ENCODE peak calls at places on chromosomes 11 and 22, in six cellular contexts. C is activated CD4-positive, alpha-beta T cell treated with anti-CD3 and anti-CD28 coated beads, Interleukin-2, amount 10 ng/mL, durations not matched to agents 7 days and 5 days; R is HEK293T; H is H1; P is T follicular helper cell; N is T-cell. D is an unnamed sample.

GRCh38 chr22:41831383-41831782 is 1.5 kb upstream of the SREBF2 start:
- DNase-seq in R (no peak), N (no peak), H (no peak), P (no peak), C (no peak), D (no peak)

GRCh38 chr11:19632435-19632834 is 80.2 kb upstream of the NAV2 start:
- DNase-seq in C (no peak), R (no peak), P (no peak), H (no peak), N (no peak), D (no peak)

GRCh38 chr22:29756341-29756740 is 10.5 kb downstream of the ZMAT5 start:
- DNase-seq in P (no peak), R (no peak), N (no peak), H (no peak), C (no peak), D (no peak)

GRCh38 chr11:63476618-63477017 is 14.3 kb downstream of the PLAAT5 start:
- DNase-seq in C (no peak), P (no peak), H (no peak), R (no peak), N (no peak), D (no peak)

GRCh38 chr22:21972293-21972779 is 10.3 kb downstream of the TOP3B start:
- DNase-seq in N (peak), C (peak), R (peak), P (peak), H (peak), D (peak)

GRCh38 chr22:38513063-38513462 is 7.0 kb upstream of the DDX17 start:
- DNase-seq in P (no peak), H (no peak), R (peak), N (peak), C (peak), D (peak)

GRCh38 chr22:49365191-49365837 is 462.4 kb downstream of the BRD1 start:
- DNase-seq in C (no peak), P (no peak), N (no peak), R (no peak), H (no peak), D (no peak)

GRCh38 chr11:76209956-76210885 is 3.9 kb upstream of the WNT11 start:
- DNase-seq in R (peak), C (no peak), H (peak), P (peak), N (no peak), D (peak)

GRCh38 chr11:68211546-68211945 is 1.6 kb downstream of the KMT5B start:
- DNase-seq in R (no peak), P (no peak), H (no peak), C (no peak), N (no peak), D (no peak)

GRCh38 chr11:59680287-59681154 is 11.7 kb upstream of the PATL1 start:
- DNase-seq in N (peak), C (peak), H (peak), R (peak), P (peak), D (peak)

GRCh38 chr11:12802418-12803085 is 128.3 kb downstream of the TEAD1 start:
- DNase-seq in P (no peak), H (no peak), C (no peak), R (no peak), N (no peak), D (no peak)

GRCh38 chr11:71114124-71114851 is 138.1 kb downstream of the SHANK2 start:
- DNase-seq in C (no peak), H (no peak), N (no peak), P (no peak), R (no peak), D (no peak)

GRCh38 chr22:44823396-44823795 is 71.0 kb downstream of the ARHGAP8 start:
- DNase-seq in R (no peak), P (no peak), C (no peak), H (no peak), N (no peak), D (no peak)

GRCh38 chr11:110433393-110434333 is 3.9 kb downstream of the FDX1 start:
- DNase-seq in H (no peak), C (no peak), R (no peak), N (no peak), P (no peak), D (peak)

GRCh38 chr11:58927393-58928081 is 11.8 kb upstream of the GLYATL1 start:
- DNase-seq in N (peak), R (peak), H (peak), P (peak), C (no peak), D (peak)

GRCh38 chr22:27397948-27398330 is 403.6 kb downstream of the MN1 start:
- DNase-seq in P (no peak), H (no peak), N (no peak), C (no peak), R (no peak), D (no peak)

GRCh38 chr22:48488611-48489456 is 1338.8 kb downstream of the BRD1 start:
- DNase-seq in R (no peak), P (no peak), N (no peak), H (peak), C (no peak), D (no peak)

GRCh38 chr22:20299736-20300136 is 20.1 kb downstream of the DGCR6L start:
- DNase-seq in P (no peak), C (no peak), R (no peak), H (no peak), N (peak), D (no peak)

GRCh38 chr11:33649944-33650343 is 50.7 kb downstream of the C11orf91 start:
- DNase-seq in C (no peak), N (no peak), P (no peak), H (no peak), R (no peak), D (no peak)

GRCh38 chr11:64566915-64567882 is 23.8 kb upstream of the SLC22A12 start:
- DNase-seq in P (no peak), C (no peak), N (no peak), R (no peak), H (no peak), D (no peak)

GRCh38 chr11:71247551-71248250 is 4.7 kb downstream of the SHANK2 start:
- DNase-seq in C (no peak), P (no peak), N (no peak), H (no peak), R (no peak), D (no peak)

GRCh38 chr11:45278721-45279120 is 7.4 kb downstream of the SYT13 start:
- DNase-seq in N (no peak), H (no peak), C (no peak), R (no peak), P (no peak), D (no peak)

GRCh38 chr11:134554861-134555260 is 142.8 kb upstream of the B3GAT1 start:
- DNase-seq in R (no peak), P (no peak), C (no peak), N (no peak), H (peak), D (no peak)

GRCh38 chr22:23858484-23858815 is 775 bp downstream of the SLC2A11 start:
- DNase-seq in P (no peak), H (no peak), N (no peak), R (no peak), C (no peak), D (no peak)

GRCh38 chr11:55793321-55793720 is 2.0 kb upstream of the OR5D14 start:
- DNase-seq in H (no peak), P (no peak), N (no peak), R (no peak), C (no peak), D (no peak)

GRCh38 chr11:120633630-120634374 is 122.3 kb downstream of the GRIK4 start:
- DNase-seq in H (no peak), C (no peak), P (no peak), N (no peak), R (no peak), D (no peak)

GRCh38 chr11:35923452-35923851 is 20.4 kb upstream of the LDLRAD3 start:
- DNase-seq in P (no peak), R (no peak), N (no peak), H (no peak), C (no peak), D (no peak)

GRCh38 chr11:17173332-17173731 is 34.5 kb downstream of the PIK3C2A start:
- DNase-seq in P (no peak), R (no peak), N (no peak), C (no peak), H (no peak), D (no peak)

GRCh38 chr22:49028111-49028510 is 799.6 kb downstream of the BRD1 start:
- DNase-seq in N (no peak), P (no peak), H (no peak), C (no peak), R (no peak), D (no peak)

D was measured in stimulated activated naive CD4-positive, alpha-beta T cell.